ENCODE peak calls at places on chromosome 11, in ten cellular contexts. J is stomach, W is esophagus muscularis mucosa, V is tibial nerve, T is ovary, F is A549, U is spleen, A is right lobe of liver, X is IMR-90, N is NB4. L is an unnamed sample.

GRCh38 chr11:72451836-72452376 is 17.6 kb upstream of the CLPB start:
- DNase-seq in J (no peak), W (no peak), V (no peak), T (no peak), F (no peak), U (no peak), A (no peak), X (no peak), N (no peak), L (no peak)

GRCh38 chr11:71456831-71457230 is 3.8 kb downstream of the NADSYN1 start:
- DNase-seq in J (no peak), W (no peak), V (no peak), T (peak), F (no peak), U (peak), A (peak), X (no peak), N (no peak), L (no peak)

GRCh38 chr11:89625171-89625570 is 84.9 kb upstream of the TRIM77 start:
- DNase-seq in J (no peak), W (no peak), V (no peak), T (no peak), F (no peak), U (no peak), A (no peak), X (no peak), N (peak), L (no peak)

GRCh38 chr11:88266919-88267318 is 70.6 kb downstream of the CTSC start:
- DNase-seq in J (no peak), W (no peak), V (no peak), T (no peak), F (no peak), U (no peak), A (no peak), X (no peak), N (peak), L (no peak)

GRCh38 chr11:72983560-72983959 is 158.6 kb downstream of the FCHSD2 start:
- DNase-seq in J (no peak), W (no peak), V (no peak), T (no peak), F (no peak), U (no peak), A (no peak), X (no peak), N (no peak), L (no peak)

GRCh38 chr11:12841946-12842630 is 167.0 kb upstream of the RASSF10 start:
- DNase-seq in J (no peak), W (no peak), V (no peak), T (no peak), F (peak), U (no peak), A (no peak), X (peak), N (peak), L (peak)

GRCh38 chr11:104163100-104164027 is 583 bp downstream of the PDGFD start:
- DNase-seq in J (peak), W (no peak), V (no peak), T (peak), F (peak), U (peak), A (no peak), X (peak), N (no peak), L (peak)

GRCh38 chr11:83002047-83002446 is 69.7 kb downstream of the RAB30 start:
- DNase-seq in J (no peak), W (no peak), V (no peak), T (no peak), F (no peak), U (no peak), A (no peak), X (no peak), N (no peak), L (no peak)

GRCh38 chr11:34468209-34468841 is 29.6 kb downstream of the CAT start:
- DNase-seq in J (peak), W (no peak), V (no peak), T (no peak), F (peak), U (no peak), A (no peak), X (peak), N (peak), L (peak)

GRCh38 chr11:9838961-9839360 is 175.1 kb downstream of the SWAP70 start:
- DNase-seq in J (no peak), W (no peak), V (no peak), T (no peak), F (no peak), U (no peak), A (no peak), X (no peak), N (no peak), L (no peak)

GRCh38 chr11:33861366-33861765 is 30.5 kb downstream of the LMO2 start:
- DNase-seq in J (no peak), W (no peak), V (no peak), T (no peak), F (no peak), U (no peak), A (no peak), X (no peak), N (no peak), L (no peak)

GRCh38 chr11:35721576-35722341 is 59.2 kb downstream of the TRIM44 start:
- DNase-seq in J (no peak), W (no peak), V (no peak), T (no peak), F (no peak), U (no peak), A (no peak), X (peak), N (peak), L (no peak)

GRCh38 chr11:67373916-67374570 is 645 bp upstream of the CLCF1 start:
- DNase-seq in J (peak), W (no peak), V (no peak), T (peak), F (peak), U (peak), A (peak), X (peak), N (peak), L (peak)

GRCh38 chr11:9219115-9219514 is 46.0 kb downstream of the DENND5A start:
- DNase-seq in J (no peak), W (no peak), V (no peak), T (no peak), F (peak), U (no peak), A (no peak), X (peak), N (no peak), L (peak)

GRCh38 chr11:20156876-20157613 is 3.2 kb downstream of the DBX1 start:
- DNase-seq in J (no peak), W (no peak), V (no peak), T (no peak), F (no peak), U (peak), A (no peak), X (no peak), N (no peak), L (no peak)

GRCh38 chr11:73386026-73386425 is 9.8 kb downstream of the RELT start:
- DNase-seq in J (no peak), W (no peak), V (no peak), T (no peak), F (no peak), U (peak), A (peak), X (no peak), N (peak), L (no peak)

GRCh38 chr11:83819936-83820549 is 533.9 kb upstream of the CCDC90B start:
- DNase-seq in J (no peak), W (no peak), V (no peak), T (no peak), F (peak), U (no peak), A (no peak), X (peak), N (peak), L (peak)

GRCh38 chr11:120400564-120401364 is 64.6 kb downstream of the ARHGEF12 start:
- DNase-seq in J (no peak), W (no peak), V (no peak), T (no peak), F (peak), U (no peak), A (no peak), X (peak), N (peak), L (peak)

GRCh38 chr11:114179234-114179941 is 116.8 kb upstream of the NNMT start:
- DNase-seq in J (peak), W (peak), V (peak), T (peak), F (peak), U (no peak), A (peak), X (no peak), N (no peak), L (peak)

GRCh38 chr11:60739114-60739513 is 14.6 kb downstream of the MS4A18 start:
- DNase-seq in J (no peak), W (no peak), V (no peak), T (no peak), F (no peak), U (no peak), A (no peak), X (no peak), N (no peak), L (no peak)

GRCh38 chr11:120182790-120183491 is 27.9 kb upstream of the OAF start:
- DNase-seq in J (peak), W (peak), V (no peak), T (no peak), F (peak), U (peak), A (peak), X (no peak), N (peak), L (no peak)

GRCh38 chr11:122852071-122852831 is 14.0 kb downstream of the CRTAM start:
- DNase-seq in J (no peak), W (no peak), V (no peak), T (no peak), F (peak), U (no peak), A (no peak), X (peak), N (peak), L (no peak)

GRCh38 chr11:3644817-3645235 is at the start of gene ART1:
- DNase-seq in J (no peak), W (no peak), V (no peak), T (no peak), F (peak), U (no peak), A (no peak), X (no peak), N (peak), L (no peak)

GRCh38 chr11:3641701-3642070 is at the start of gene ART5:
- DNase-seq in J (no peak), W (no peak), V (no peak), T (no peak), F (no peak), U (no peak), A (no peak), X (no peak), N (no peak), L (no peak)

GRCh38 chr11:3641191-3641590 is 601 bp downstream of the ART5 start:
- DNase-seq in J (no peak), W (no peak), V (no peak), T (no peak), F (no peak), U (no peak), A (no peak), X (no peak), N (no peak), L (no peak)

GRCh38 chr11:3639841-3640240 is 2.0 kb downstream of the ART5 start:
- DNase-seq in J (no peak), W (no peak), V (no peak), T (no peak), F (no peak), U (no peak), A (no peak), X (no peak), N (no peak), L (no peak)

DNA sequence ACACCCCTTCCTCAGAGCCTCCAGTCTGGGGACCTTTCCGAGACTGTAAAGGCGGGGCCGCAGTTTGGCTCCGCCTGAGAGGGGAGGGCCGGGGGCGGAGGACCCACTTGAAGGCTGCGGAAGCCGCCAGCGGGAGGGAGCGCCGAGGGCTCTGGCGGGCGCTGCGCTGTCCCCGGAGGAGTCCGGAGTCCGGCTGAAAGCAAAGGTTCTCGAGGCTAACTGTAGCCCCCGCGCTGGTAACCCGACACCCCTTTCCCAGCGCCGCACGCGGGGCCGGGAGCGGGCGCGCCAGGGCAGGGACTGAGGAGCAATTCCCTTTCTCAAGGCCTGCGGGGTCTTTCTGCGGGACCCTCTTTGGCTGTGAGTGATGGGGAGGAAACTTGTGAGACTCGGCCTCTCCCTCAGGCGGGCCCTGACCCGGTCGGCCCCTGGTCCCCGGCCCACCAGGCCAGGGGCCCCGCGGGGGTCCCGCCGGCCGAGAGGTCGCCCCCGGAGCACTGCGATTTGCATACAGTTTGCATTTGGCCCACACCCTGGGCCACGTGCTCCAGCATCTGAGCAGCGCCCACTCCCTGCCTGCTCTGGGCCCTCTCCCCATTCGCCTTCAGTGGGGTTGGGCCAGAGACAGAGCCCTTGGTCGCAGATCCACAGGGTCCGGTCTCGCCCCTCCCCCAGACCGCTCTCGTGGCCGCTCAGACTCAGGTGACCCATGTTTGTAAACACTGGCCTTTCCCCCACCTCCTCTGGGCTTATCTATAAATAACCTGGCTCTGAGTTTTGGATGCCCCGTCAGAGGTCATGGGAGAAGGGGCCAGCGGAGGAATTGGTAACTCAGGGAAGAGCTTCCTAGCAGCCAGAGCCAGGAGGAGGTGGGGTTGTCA is 519 bp upstream of the ART5 start:
- DNase-seq in J (peak), W (no peak), V (peak), T (peak), F (peak), U (peak), A (peak), X (peak), N (peak), L (peak)
- TF ChIP-seq POLR2A in J (no peak), W (no peak), V (no peak), T (peak), F (no peak), U (no peak), A (no peak), X (no peak), N (no peak), L (no peak)

GRCh38 chr11:62610814-62611704 is 1.5 kb downstream of the EML3 start:
- DNase-seq in J (no peak), W (no peak), V (no peak), T (no peak), F (no peak), U (peak), A (no peak), X (no peak), N (no peak), L (no peak)

GRCh38 chr11:62614275-62614674 is 1.2 kb downstream of the ROM1 start:
- DNase-seq in J (peak), W (no peak), V (no peak), T (no peak), F (no peak), U (no peak), A (no peak), X (no peak), N (no peak), L (no peak)

GRCh38 chr11:62613275-62613864 is 313 bp downstream of the ROM1 start:
- DNase-seq in J (peak), W (no peak), V (no peak), T (no peak), F (no peak), U (no peak), A (no peak), X (no peak), N (no peak), L (no peak)

GRCh38 chr11:62611705-62612365 is 740 bp downstream of the EML3 start:
- DNase-seq in J (peak), W (no peak), V (no peak), T (peak), F (peak), U (peak), A (no peak), X (peak), N (peak), L (peak)

DNA sequence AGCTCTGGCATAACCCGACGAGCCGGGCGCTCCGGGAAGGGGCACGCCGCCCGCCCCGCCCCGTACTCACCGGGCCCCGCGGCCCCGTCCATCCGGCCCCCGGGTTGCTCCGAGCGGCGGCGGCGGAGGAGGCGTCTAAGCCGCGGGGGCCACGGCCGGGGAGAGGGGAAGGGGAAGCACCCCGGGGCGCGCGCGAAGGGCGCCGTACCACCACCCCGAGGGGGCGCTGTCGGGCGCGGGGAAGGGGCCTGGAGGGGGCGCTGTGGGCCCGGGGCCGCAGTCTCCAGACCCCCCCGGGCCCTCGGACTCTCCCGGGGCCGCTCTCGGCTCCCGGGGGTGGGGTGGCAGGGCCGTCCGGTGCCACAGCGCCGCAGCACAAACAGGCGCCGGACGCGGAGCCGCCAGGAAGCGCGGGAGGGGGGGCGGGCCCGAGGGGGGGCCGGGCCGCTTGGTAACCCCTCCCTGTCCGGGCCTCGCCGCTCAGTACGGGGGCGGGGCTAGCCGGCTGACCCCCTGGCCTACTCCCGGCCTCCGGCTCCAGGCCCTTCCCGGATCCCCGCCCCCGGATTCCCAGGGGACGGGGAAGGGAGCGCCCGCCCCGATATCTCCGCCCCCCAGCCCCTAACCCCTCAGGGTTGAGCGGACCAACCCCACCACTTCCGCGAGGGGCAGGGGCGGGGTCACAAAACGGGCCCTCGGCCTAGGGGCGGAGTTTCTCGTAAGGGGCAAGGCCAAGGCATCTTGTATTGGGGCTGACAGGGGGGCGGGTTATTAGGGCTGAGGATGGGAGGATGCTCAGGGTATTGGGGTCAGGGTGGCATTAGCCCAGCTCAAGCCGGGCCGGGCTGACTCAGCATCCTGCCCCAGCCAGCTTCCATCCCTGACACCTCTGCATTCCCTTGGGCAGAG is at the start of the genes EML3 and ROM1:
- DNase-seq in J (peak), W (peak), V (peak), T (peak), F (peak), U (peak), A (peak), X (peak), N (peak), L (peak)
- TF ChIP-seq POLR2A in J (no peak), W (no peak), V (no peak), T (no peak), F (no peak), U (no peak), A (peak), X (no peak), N (no peak), L (peak)

DNA sequence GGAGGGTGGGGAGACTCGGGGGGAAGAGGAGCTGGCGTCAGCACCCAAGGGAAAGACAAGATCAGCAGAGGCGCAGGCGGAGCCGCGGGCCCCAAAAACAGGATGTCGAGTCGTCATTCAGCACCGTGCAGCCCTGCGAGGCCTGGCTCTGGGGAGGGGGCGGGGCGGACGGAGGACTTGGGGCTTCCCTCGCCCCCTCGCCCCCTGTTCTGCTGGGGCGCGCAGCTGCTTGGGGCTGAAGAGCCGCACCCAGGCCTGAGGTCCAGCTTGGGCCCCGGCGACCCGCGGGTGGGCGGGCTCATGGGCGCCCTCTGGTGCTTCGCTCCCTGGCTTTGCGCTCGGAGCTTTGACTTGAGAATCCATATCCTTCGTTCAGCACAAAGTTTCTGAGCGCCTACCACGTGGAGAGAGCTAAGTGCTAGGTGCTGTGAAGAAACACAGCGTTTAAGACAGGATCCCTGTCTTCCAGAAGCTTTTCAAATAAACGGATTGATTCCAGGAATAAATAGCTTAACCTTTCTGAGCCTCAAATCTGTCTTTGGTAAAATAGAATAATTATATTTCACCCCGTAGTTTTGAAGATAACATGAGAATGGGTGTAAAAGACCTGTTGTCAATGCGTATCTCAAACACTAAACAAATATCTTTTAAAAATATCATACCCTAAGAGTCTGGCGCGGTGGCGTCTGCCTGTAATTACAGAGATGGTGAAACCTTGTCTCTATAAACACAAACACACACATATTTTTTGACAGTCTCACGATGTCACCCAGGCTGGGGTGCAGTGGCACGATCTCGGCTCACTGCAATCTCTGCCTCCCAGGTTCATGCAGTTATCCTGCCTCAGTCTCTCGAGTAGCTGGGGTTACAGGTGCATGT is 906 bp upstream of the RHOG start:
- DNase-seq in J (peak), W (peak), V (peak), T (peak), F (peak), U (peak), A (peak), X (peak), N (peak), L (peak)
- TF ChIP-seq POLR2A in J (no peak), W (peak), V (no peak), T (peak), F (peak), U (no peak), A (peak), X (peak), N (no peak), L (peak)

GRCh38 chr11:1534171-1534570 is 37.9 kb downstream of the DUSP8 start:
- DNase-seq in J (no peak), W (no peak), V (no peak), T (no peak), F (no peak), U (no peak), A (no peak), X (no peak), N (no peak), L (no peak)

GRCh38 chr11:1533342-1533725 is 38.7 kb downstream of the DUSP8 start:
- DNase-seq in J (no peak), W (no peak), V (no peak), T (no peak), F (no peak), U (no peak), A (no peak), X (no peak), N (no peak), L (no peak)

GRCh38 chr11:1532606-1533341 is 39.3 kb downstream of the DUSP8 start:
- DNase-seq in J (no peak), W (no peak), V (no peak), T (no peak), F (no peak), U (no peak), A (no peak), X (no peak), N (no peak), L (no peak)

GRCh38 chr11:1536065-1536843 is 35.8 kb downstream of the DUSP8 start:
- DNase-seq in J (no peak), W (no peak), V (no peak), T (no peak), F (no peak), U (no peak), A (no peak), X (no peak), N (no peak), L (no peak)

DNA sequence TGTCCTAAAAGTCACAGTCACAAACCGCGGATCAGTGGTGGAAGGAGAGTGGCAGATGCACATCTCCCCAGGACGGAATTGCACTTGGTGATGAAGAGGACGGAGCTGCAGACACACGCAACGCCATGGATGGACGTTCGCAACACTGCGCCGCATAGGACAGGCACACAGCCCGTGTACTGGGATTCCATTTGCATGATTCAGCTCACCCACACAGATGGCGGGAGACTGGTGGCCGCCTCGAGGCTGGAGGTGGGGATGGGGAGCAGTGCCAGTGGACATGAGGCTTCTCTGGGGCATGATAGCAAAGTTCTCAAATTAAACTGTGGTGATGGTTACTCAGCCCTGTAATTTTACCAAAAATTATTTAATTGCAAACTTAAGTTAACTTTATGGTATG is 37.4 kb downstream of the DUSP8 start:
- DNase-seq in J (no peak), W (no peak), V (no peak), T (no peak), F (no peak), U (no peak), A (no peak), X (peak), N (no peak), L (no peak)
- TF ChIP-seq POLR2A in J (no peak), W (no peak), V (no peak), T (no peak), F (no peak), U (no peak), A (no peak), X (no peak), N (no peak), L (no peak)

L was measured in endothelial cell of umbilical vein.